ENCODE peak calls at places on chromosomes 5 and 9, in five cellular contexts. B is BE2C, P is esophagus squamous epithelium, U is heart left ventricle, G is body of pancreas. M is an unnamed sample. For H3K4me1 and H3K9me3, the result is how much of the 10 kb centered on the place peaks cover.

GRCh38 chr9:72473474-72474241 is 47.8 kb upstream of the TMC1 start:
- DNase-seq in G (no peak), U (no peak), P (no peak), B (no peak), M (no peak)

GRCh38 chr9:128771745-128772519 is at the start of gene ZER1:
- DNase-seq in P (peak), B (peak), U (peak), G (peak), M (peak)

GRCh38 chr5:73451218-73452130 is 2.9 kb upstream of the FOXD1 start:
- DNase-seq in U (peak), G (peak), B (peak), P (no peak), M (peak)

GRCh38 chr5:74903165-74903787 is 37.1 kb upstream of the FAM169A start:
- DNase-seq in G (peak), U (no peak), P (no peak), B (peak), M (peak)

GRCh38 chr5:1868886-1869285 is 13.8 kb downstream of the IRX4 start:
- DNase-seq in B (no peak), P (no peak), G (no peak), U (no peak), M (no peak)

GRCh38 chr9:134062461-134063087 is 5.3 kb downstream of the BRD3 start:
- DNase-seq in B (peak), G (no peak), P (no peak), U (no peak), M (peak)

GRCh38 chr5:174384509-174384947 is 339.0 kb downstream of the NSG2 start:
- DNase-seq in B (peak), U (no peak), P (no peak), G (no peak), M (no peak)

GRCh38 chr9:89678394-89679005 is 73.7 kb downstream of the GADD45G start:
- DNase-seq in U (no peak), B (no peak), G (peak), P (no peak), M (no peak)

GRCh38 chr5:53360811-53361210 is 119.6 kb upstream of the FST start:
- DNase-seq in B (no peak), P (no peak), U (no peak), G (no peak), M (no peak)

GRCh38 chr5:14054965-14055963 is 87.9 kb upstream of the TRIO start:
- DNase-seq in B (no peak), G (no peak), P (no peak), U (no peak), M (no peak)

GRCh38 chr5:14472986-14473567 is 108.5 kb upstream of the OTULINL start:
- DNase-seq in P (no peak), B (no peak), G (no peak), U (no peak), M (no peak)

GRCh38 chr5:50963647-50964584 is 297.5 kb downstream of the PARP8 start:
- DNase-seq in B (peak), G (no peak), U (no peak), P (no peak), M (no peak)

GRCh38 chr5:157865844-157866243 is 6.9 kb upstream of the CLINT1 start:
- DNase-seq in P (no peak), U (no peak), G (no peak), B (no peak), M (no peak)

GRCh38 chr5:17401509-17402290 is 96.3 kb upstream of the TAF11L2 start:
- DNase-seq in G (no peak), B (no peak), U (no peak), P (no peak), M (no peak)

GRCh38 chr9:88681434-88681833 is 146.5 kb downstream of the NXNL2 start:
- DNase-seq in P (no peak), U (no peak), B (no peak), G (no peak), M (no peak)

GRCh38 chr5:66860199-66860975 is 264.2 kb downstream of the MAST4 start:
- DNase-seq in U (peak), B (no peak), G (no peak), P (no peak), M (no peak)

GRCh38 chr9:108241384-108241783 is 614.4 kb downstream of the ACTL7B start:
- DNase-seq in P (no peak), B (peak), G (no peak), U (no peak), M (no peak)

GRCh38 chr5:86461169-86461956 is 156.4 kb upstream of the COX7C start:
- DNase-seq in P (no peak), G (no peak), B (no peak), U (no peak), M (no peak)

GRCh38 chr9:135045264-135046155 is 42.0 kb upstream of the OLFM1 start:
- DNase-seq in G (no peak), P (no peak), B (no peak), U (no peak), M (peak)

GRCh38 chr9:71490810-71491209 is 277.5 kb downstream of the CEMIP2 start:
- DNase-seq in G (no peak), P (no peak), B (no peak), U (no peak), M (no peak)

GRCh38 chr9:106445107-106445506 is 417.9 kb upstream of the ZNF462 start:
- DNase-seq in B (no peak), P (no peak), U (no peak), G (no peak), M (no peak)

GRCh38 chr5:114362197-114362976 is 517 bp downstream of the KCNN2 start:
- DNase-seq in G (no peak), B (no peak), P (no peak), U (no peak), M (peak)

GRCh38 chr5:113447651-113448050 is 12.9 kb upstream of the TSSK1B start:
- DNase-seq in U (no peak), G (no peak), P (no peak), B (peak), M (no peak)

GRCh38 chr5:53030828-53031425 is 41.8 kb downstream of the ITGA2 start:
- DNase-seq in B (no peak), U (no peak), P (no peak), G (no peak), M (no peak)

GRCh38 chr5:140840978-140841962 is at the start of gene PCDHA8:
- DNase-seq in P (no peak), B (peak), G (no peak), U (no peak), M (no peak)

GRCh38 chr5:129271309-129271708 is 176.8 kb downstream of the ISOC1 start:
- DNase-seq in P (no peak), G (no peak), U (no peak), B (peak), M (no peak)

GRCh38 chr9:78437721-78438610 is 141.0 kb downstream of the PSAT1 start:
- DNase-seq in P (no peak), G (no peak), B (no peak), U (no peak), M (no peak)

DNA sequence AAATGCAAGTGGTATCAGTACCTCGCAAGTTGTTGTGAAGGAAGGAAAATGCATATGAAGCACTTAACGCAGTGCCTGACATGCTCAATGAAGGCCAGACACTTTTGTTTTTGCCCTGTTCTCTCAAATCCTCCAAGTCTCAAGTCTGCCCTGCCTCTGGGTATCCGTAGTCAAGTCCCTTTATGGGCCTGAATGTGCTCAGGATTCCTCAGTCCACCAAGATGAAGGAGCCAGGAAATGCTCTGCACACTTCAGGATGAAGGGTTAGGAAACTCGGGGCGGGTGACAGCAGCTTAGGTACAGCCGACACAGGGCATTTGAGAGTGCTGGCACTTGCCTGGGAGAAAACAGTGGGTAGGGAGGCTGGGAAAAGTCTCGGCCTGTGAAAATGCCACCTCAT is 1.4 kb downstream of the ECSCR start:
- DNase-seq in P (no peak), G (no peak), U (no peak), B (no peak), M (no peak)
- H3K4me3 ChIP-seq in P (peak), G (no peak), U (no peak), B (no peak), M (peak)

GRCh38 chr5:139740138-139740992 is 55.2 kb upstream of the PSD2 start:
- DNase-seq in G (no peak), B (no peak), U (no peak), P (no peak), M (no peak)

GRCh38 chr5:139740993-139741672 is 54.5 kb upstream of the PSD2 start:
- DNase-seq in U (no peak), P (no peak), B (no peak), G (no peak), M (no peak)

GRCh38 chr5:139742173-139742903 is 53.3 kb upstream of the PSD2 start:
- DNase-seq in G (no peak), B (no peak), P (no peak), U (no peak), M (no peak)

GRCh38 chr5:139743001-139743771 is 52.4 kb upstream of the PSD2 start:
- DNase-seq in U (no peak), P (no peak), G (no peak), B (no peak), M (no peak)

DNA sequence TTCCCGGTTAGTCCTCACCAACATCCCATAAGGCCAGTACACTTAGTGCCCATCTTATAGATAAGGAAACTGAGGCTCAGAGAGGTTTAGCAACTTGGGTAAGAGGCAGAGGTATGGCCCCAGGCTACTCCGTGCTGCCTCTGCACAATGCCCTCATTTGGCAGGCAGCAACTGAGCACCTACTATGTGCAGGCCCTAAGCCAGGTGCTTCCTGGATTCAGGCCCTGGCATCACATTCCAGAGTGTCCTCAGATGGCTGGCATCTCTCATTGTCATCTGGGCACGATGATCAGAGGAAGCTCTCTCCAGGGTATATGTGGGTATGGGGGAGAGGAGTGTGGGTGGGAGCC is 53.8 kb upstream of the PSD2 start:
- DNase-seq in P (no peak), U (no peak), G (no peak), B (no peak), M (no peak)
- H3K4me1 ChIP-seq in P (under half), U (under half), G (under half), B (under half), M (under half)

GRCh38 chr5:178984145-178985072 is 10.7 kb downstream of the GRM6 start:
- DNase-seq in P (no peak), G (no peak), B (no peak), U (no peak), M (no peak)
- H3K9me3 ChIP-seq in P (under half), G (half or more), B (under half), U (half or more), M (under half)

GRCh38 chr9:126303488-126303887 is 23.1 kb upstream of the MVB12B start:
- DNase-seq in B (no peak), G (no peak), U (no peak), P (no peak), M (no peak)
- H3K4me3 ChIP-seq in B (no peak), G (no peak), U (no peak), P (no peak), M (no peak)

DNA sequence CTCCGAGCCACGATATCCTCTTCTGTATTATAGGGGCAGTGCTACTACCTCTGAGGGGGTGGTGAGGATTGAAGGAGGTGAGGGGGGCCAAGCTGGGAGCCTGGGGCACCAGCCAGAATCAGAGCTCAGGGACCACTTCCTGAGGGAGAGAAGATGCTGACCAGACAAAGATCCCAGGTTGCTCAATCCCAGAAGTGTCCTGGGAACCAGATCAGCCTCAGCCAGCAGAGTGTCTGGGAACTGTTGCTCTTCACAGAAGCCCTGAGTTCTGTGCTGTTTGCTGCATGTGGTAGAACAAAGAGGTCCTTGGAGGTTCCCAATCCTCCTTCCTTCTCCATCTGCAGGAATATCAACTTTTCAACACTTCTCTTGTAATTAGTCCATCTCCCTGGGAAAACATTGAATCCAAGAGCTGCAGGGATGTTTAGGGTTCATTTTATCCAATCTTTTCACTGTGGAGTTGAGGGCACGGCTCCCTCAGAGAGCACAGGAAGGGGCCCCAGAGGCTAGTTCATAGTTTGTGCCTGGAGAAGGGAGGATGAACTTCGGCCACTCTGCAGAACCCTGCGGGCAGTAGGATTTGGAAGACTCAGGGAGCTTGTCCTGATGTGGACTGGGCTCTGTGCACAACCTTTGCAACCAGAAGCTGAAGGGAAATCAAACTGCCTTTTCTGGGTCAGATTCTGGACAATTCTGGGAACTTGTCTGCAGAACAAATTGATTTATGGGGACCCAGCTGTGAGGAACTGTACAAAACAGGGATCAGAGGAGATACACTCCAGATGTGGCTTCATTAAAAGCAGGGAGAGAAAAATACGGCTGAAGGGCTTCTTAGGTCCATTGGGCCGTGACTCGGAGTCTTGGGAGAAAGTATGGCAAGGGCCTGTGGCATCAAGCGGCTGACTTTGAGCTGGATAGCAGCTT is 57.0 kb downstream of the GALNT12 start:
- DNase-seq in P (no peak), U (peak), B (no peak), G (no peak), M (no peak)
- H3K4me1 ChIP-seq in P (under half), U (half or more), B (under half), G (half or more), M (under half)

GRCh38 chr5:176651472-176651980 is 4.2 kb downstream of the TSPAN17 start:
- DNase-seq in B (no peak), U (no peak), P (no peak), G (no peak), M (no peak)

GRCh38 chr5:176654856-176655255 is 7.6 kb downstream of the TSPAN17 start:
- DNase-seq in P (no peak), G (no peak), B (no peak), U (no peak), M (peak)

GRCh38 chr5:176652136-176652535 is 4.9 kb downstream of the TSPAN17 start:
- DNase-seq in U (no peak), B (peak), P (no peak), G (no peak), M (no peak)

GRCh38 chr5:176653986-176654385 is 6.7 kb downstream of the TSPAN17 start:
- DNase-seq in G (no peak), U (no peak), P (no peak), B (no peak), M (peak)

DNA sequence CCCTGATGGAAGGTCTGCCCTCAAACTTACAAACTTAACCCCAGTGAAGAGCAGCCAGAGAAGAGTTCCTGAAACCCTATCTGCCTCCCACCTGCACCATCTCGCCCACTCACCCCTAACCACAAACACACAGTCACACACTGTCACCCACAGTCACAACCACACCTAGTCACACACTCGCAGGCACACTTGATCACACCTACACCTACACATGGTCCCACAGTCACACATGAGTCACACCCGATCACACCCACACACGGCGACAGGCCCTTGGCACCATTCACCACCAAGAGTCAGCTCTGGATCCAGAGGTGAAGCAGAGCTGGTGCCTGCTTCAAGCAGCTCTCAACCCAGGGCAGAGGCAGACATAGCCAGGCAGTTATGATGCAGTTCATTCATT is 6.1 kb downstream of the TSPAN17 start:
- DNase-seq in P (no peak), U (no peak), G (no peak), B (no peak), M (no peak)
- H3K9me3 ChIP-seq in P (under half), U (under half), G (under half), B (under half), M (under half)

DNA sequence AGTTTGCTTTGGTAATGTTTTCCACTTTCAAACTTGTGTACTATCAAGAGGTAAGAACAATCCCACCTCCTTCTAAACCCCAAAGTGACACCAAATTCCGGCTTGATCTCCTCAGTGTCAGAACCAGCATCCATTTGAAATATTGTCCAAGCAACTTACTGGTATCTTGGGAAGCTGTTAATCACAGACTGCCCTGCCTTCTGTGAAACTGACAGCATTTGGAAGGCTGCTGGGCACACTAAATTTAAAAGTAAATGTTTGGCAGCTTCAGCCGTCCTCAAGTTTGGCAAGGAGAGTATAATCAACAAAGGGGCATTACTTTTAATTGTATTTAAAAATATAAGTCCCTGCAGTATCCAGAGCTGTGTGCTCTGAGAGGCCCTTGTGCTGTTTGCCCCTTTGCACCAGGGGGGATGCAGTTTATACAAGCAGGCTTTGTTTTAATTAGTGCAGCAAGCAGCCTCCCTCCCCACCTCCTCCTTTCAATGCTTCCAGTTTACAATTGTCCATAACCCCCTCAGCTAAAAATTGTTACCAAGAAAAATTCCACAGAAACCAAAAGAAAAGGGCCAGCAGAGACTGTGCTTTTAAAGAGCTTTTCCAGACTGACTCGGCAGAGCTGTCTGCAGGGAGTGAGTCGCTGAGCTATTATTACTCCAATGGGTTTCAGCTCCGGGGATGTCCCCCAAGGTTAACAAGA is 328.4 kb upstream of the MPDZ start:
- DNase-seq in B (no peak), G (no peak), P (no peak), U (peak), M (no peak)
- H3K4me3 ChIP-seq in B (peak), G (no peak), P (peak), U (no peak), M (no peak)

DNA sequence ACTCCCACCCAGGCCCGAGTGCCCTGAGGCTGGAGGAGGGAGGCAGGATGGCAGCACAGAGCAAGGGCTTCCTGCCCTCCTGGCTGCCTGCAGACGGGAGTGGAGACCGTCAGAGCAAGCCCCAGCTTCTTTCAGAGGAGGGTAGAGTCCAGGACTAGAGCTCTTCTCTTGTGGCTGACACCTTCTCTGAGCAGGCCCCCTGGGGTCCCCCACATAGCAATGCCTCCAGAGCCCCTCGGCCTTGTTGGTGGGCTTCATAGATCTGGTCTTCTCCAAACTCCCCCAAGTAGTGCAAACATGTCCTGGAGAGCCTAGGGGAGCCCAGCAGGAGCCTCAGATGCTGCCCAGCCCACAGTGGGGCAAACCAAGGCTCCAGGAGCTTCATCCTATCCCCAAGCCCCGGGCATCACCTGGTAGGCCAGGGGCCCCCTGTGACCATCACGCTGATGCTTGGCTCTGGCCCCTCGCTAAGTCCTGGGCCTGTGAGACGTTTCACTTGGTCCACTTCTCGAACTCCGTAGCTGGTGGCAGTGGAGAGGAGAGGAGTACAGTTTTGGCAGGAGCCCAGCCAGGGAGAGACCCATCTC is 2.0 kb downstream of the MZB1 start:
- DNase-seq in B (no peak), U (peak), P (no peak), G (no peak), M (peak)
- H3K4me1 ChIP-seq in B (under half), U (under half), P (under half), G (under half), M (under half)

M was measured in upper lobe of right lung.